ENCODE peak calls at places on chromosomes 11 and 22, in five cellular contexts. Z is stomach, O is A549, Q is cardiac muscle cell, A is HepG2. L is an unnamed sample.

GRCh38 chr11:612201-612960 is 3.4 kb downstream of the IRF7 start:
- DNase-seq in A (peak; percentile 29), O (peak; percentile 57), Q (no peak), Z (peak; percentile 76), L (peak; percentile 67)

GRCh38 chr22:39183991-39184585 is 31.6 kb upstream of the CBX7 start:
- DNase-seq in Q (peak; percentile 93), A (peak; percentile 65), Z (no peak), O (peak; percentile 29), L (no peak)

GRCh38 chr11:114285599-114285998 is 10.6 kb upstream of the NNMT start:
- DNase-seq in Q (peak; percentile 72), A (no peak), O (no peak), Z (no peak), L (peak; percentile 49)

GRCh38 chr11:129117595-129118350 is 74.4 kb downstream of the ARHGAP32 start:
- DNase-seq in O (peak; percentile 74), Q (peak; percentile 86), Z (peak; percentile 29), A (peak; percentile 64), L (peak; percentile 83)

GRCh38 chr11:65658174-65659021 is 4.3 kb downstream of the RELA start:
- DNase-seq in Z (no peak), O (no peak), A (no peak), Q (no peak), L (no peak)

GRCh38 chr11:26204110-26204509 is 127.8 kb upstream of the ANO3 start:
- DNase-seq in Q (no peak), Z (no peak), A (no peak), O (no peak), L (no peak)

GRCh38 chr11:132346558-132347148 is 976.2 kb downstream of the NTM start:
- DNase-seq in A (no peak), O (no peak), Q (no peak), Z (no peak), L (no peak)

GRCh38 chr22:41524809-41525449 is 19.3 kb downstream of the POLR3H start:
- DNase-seq in Q (no peak), A (no peak), O (no peak), Z (peak; percentile 31), L (no peak)

GRCh38 chr11:61855939-61856730 is 28.0 kb downstream of the FADS2 start:
- DNase-seq in A (no peak), O (no peak), Q (no peak), Z (no peak), L (no peak)

GRCh38 chr22:19882446-19883381 is 28.0 kb upstream of the GNB1L start:
- DNase-seq in O (no peak), A (no peak), Q (no peak), Z (no peak), L (peak; percentile 33)

GRCh38 chr22:45664136-45664646 is 7.4 kb upstream of the ATXN10 start:
- DNase-seq in Q (no peak), Z (no peak), O (no peak), A (no peak), L (no peak)

GRCh38 chr22:19127329-19128008 is 3.6 kb upstream of the TSSK2 start:
- DNase-seq in Q (no peak), O (no peak), A (no peak), Z (no peak), L (no peak)

GRCh38 chr11:132639986-132640385 is 892.3 kb downstream of the OPCML start:
- DNase-seq in Z (no peak), A (no peak), O (no peak), Q (no peak), L (no peak)

GRCh38 chr11:1009371-1009770 is 27.1 kb downstream of the MUC6 start:
- DNase-seq in O (no peak), Z (no peak), A (no peak), Q (no peak), L (no peak)

GRCh38 chr22:42962295-42963230 is 52.4 kb downstream of the PACSIN2 start:
- DNase-seq in Q (peak; percentile 78), O (peak; percentile 27), Z (peak; percentile 40), A (no peak), L (peak; percentile 50)

GRCh38 chr11:1343391-1344055 is 34.1 kb upstream of the TOLLIP start:
- DNase-seq in A (no peak), Q (no peak), Z (peak; percentile 15), O (no peak), L (peak; percentile 15)

GRCh38 chr11:3021125-3021524 is 29.0 kb upstream of the NAP1L4 start:
- DNase-seq in A (peak; percentile 88), O (peak; percentile 52), Q (peak; percentile 32), Z (peak; percentile 72), L (no peak)

GRCh38 chr11:96199563-96200025 is 143.4 kb downstream of the MAML2 start:
- DNase-seq in A (no peak), O (no peak), Q (peak; percentile 88), Z (no peak), L (no peak)

GRCh38 chr11:32829680-32830412 is at the start of gene PRRG4:
- DNase-seq in A (no peak), Q (peak; percentile 57), O (peak; percentile 35), Z (peak; percentile 85), L (peak; percentile 79)

GRCh38 chr22:29149841-29150555 is 55.7 kb upstream of the EMID1 start:
- DNase-seq in O (no peak), Q (no peak), Z (no peak), A (peak; percentile 50), L (no peak)

GRCh38 chr22:38860291-38861169 is 11.5 kb downstream of the CBX6 start:
- DNase-seq in Q (no peak), Z (no peak), O (no peak), A (peak; percentile 38), L (no peak)

DNA sequence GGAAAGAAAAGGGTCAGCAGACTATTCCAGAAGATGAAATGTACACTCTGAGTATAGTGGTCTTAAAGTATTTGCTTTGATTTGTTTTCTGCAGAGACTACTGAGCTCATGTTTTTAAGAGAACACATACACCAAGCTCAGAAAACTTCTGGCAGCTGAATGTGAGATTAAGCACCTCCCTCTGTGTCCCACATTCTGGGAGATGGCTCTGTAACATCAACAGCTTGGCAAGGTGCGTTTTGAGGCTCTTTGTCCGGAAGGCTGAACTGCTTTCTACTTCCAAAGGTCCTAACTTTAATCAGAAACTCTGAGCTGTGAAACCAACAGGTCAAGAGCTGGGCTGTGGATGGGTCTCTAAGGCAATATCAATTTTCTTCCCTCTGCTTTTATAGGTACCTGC is 36.4 kb upstream of the GLYAT start:
- DNase-seq in A (no peak), Q (no peak), O (no peak), Z (no peak), L (no peak)
- H3K9me3 ChIP-seq in A (no peaks in the 10 kb centered on the region), Q (no peaks in the 10 kb centered on the region), O (no peaks in the 10 kb centered on the region), Z (no peaks in the 10 kb centered on the region), L (peaks cover 22% of the 10 kb centered on the region)

DNA sequence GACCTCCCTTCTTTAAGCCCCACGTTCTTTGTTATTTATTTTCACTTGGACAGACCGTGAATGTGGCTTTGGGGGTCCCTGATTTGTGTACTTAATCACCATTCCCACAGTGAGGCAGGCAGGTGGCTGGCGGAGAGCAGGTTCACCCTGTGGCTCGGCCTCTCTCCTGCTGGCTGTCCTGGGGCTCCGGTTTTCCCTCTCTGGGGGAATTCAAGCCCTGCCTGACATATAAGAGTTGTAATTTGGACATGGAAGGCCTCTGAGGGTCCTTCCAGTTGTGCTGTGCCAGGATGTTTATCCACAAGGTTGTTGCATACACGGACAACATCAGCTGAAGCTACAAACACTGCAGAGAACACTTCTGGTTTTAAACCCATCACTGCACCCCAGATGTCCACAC is 824.5 kb downstream of the TBC1D22A start:
- DNase-seq in A (no peak), Z (peak; percentile 16), Q (no peak), O (no peak), L (no peak)
- H3K9me3 ChIP-seq in A (peaks cover 19% of the 10 kb centered on the region), Z (peaks cover 24% of the 10 kb centered on the region), Q (no peaks in the 10 kb centered on the region), O (no peaks in the 10 kb centered on the region), L (no peaks in the 10 kb centered on the region)

GRCh38 chr11:119933164-119933563 is 204.2 kb upstream of the NECTIN1 start:
- DNase-seq in O (no peak), Z (no peak), A (no peak), Q (no peak), L (no peak)
- H3K9me3 ChIP-seq in O (no peaks in the 10 kb centered on the region), Z (no peaks in the 10 kb centered on the region), A (no peaks in the 10 kb centered on the region), Q (no peaks in the 10 kb centered on the region), L (no peaks in the 10 kb centered on the region)

GRCh38 chr11:70836071-70836470 is 416.3 kb downstream of the SHANK2 start:
- DNase-seq in A (no peak), Q (no peak), Z (no peak), O (no peak), L (no peak)
- H3K9me3 ChIP-seq in A (no peaks in the 10 kb centered on the region), Q (no peaks in the 10 kb centered on the region), Z (peaks cover 5% of the 10 kb centered on the region), O (no peaks in the 10 kb centered on the region), L (no peaks in the 10 kb centered on the region)

GRCh38 chr22:49599691-49600451 is 227.8 kb downstream of the BRD1 start:
- DNase-seq in A (no peak), Q (no peak), Z (no peak), O (no peak), L (peak; percentile 26)
- H3K9me3 ChIP-seq in A (peaks cover 5% of the 10 kb centered on the region), Q (no peaks in the 10 kb centered on the region), Z (peaks cover 12% of the 10 kb centered on the region), O (peaks cover 3% of the 10 kb centered on the region), L (peaks cover 8% of the 10 kb centered on the region)

GRCh38 chr11:123145220-123145619 is 49.8 kb downstream of the CLMP start:
- DNase-seq in A (peak; percentile 67), O (peak; percentile 94), Q (peak; percentile 91), Z (no peak), L (no peak)
- H3K9me3 ChIP-seq in A (no peaks in the 10 kb centered on the region), O (no peaks in the 10 kb centered on the region), Q (no peaks in the 10 kb centered on the region), Z (no peaks in the 10 kb centered on the region), L (no peaks in the 10 kb centered on the region)

DNA sequence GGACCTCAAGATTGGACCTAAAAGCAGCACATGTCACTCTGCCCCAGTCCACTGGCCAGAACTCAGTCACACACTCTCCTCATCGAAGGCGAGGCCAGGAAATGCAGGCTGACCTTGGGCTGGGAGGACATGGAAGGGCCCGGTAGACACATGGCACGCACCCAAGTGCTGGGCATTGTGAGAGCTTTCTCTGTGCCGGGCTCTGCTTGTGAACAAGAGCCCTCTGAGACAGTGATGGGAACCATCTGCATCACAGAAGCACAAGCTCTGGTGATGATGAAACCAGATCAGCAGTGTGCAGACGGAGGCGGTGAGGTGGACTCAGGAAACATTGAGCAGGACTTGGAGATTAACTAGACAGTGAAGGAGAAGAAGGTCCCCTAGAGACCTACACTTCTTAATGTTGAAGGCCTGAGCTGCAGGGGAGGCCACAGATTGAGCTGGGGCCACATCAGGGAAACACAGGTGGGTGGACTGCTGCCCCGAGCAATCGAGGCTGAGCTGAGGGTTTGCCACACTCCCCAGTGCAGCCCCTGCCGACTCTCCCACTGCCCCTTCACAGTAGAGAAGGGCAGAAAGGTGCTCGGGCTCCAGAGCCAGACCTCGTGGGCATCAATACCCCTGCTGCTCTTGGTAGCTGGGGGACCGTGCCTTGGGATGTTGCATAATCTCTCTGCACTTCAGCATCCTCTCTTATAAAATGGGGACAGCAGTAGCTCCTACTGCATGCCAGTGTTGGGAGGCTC is 1460.5 kb downstream of the TBC1D22A start:
- DNase-seq in Q (no peak), A (no peak), Z (no peak), O (no peak), L (no peak)
- H3K9me3 ChIP-seq in Q (no peaks in the 10 kb centered on the region), A (no peaks in the 10 kb centered on the region), Z (no peaks in the 10 kb centered on the region), O (peaks cover 10% of the 10 kb centered on the region), L (no peaks in the 10 kb centered on the region)

GRCh38 chr22:48960576-48960975 is 867.1 kb downstream of the BRD1 start:
- DNase-seq in O (no peak), Q (no peak), Z (no peak), A (no peak), L (no peak)
- H3K9me3 ChIP-seq in O (no peaks in the 10 kb centered on the region), Q (no peaks in the 10 kb centered on the region), Z (peaks cover 11% of the 10 kb centered on the region), A (no peaks in the 10 kb centered on the region), L (no peaks in the 10 kb centered on the region)